ENCODE peak calls at places on chromosomes 2 and 18, in six cellular contexts. E, J, N, S, B and L are unnamed samples.

GRCh38 chr18:30415903-30416302 is 626.6 kb downstream of the DSC3 start:
- DNase-seq in N (no peak), J (no peak), E (no peak), B (no peak), S (no peak), L (no peak)

GRCh38 chr2:120203341-120204021 is 19.7 kb downstream of the TMEM185B start:
- DNase-seq in B (peak), S (no peak), N (no peak), E (no peak), J (no peak), L (no peak)

GRCh38 chr2:118050386-118050785 is 36.5 kb upstream of the CCDC93 start:
- DNase-seq in J (no peak), E (no peak), N (no peak), S (no peak), B (no peak), L (peak)

GRCh38 chr2:97770450-97770849 is 57.1 kb downstream of the ZAP70 start:
- DNase-seq in N (no peak), E (no peak), B (no peak), S (no peak), J (no peak), L (no peak)

GRCh38 chr2:168064011-168064998 is 183.1 kb downstream of the STK39 start:
- DNase-seq in S (no peak), B (no peak), N (no peak), J (no peak), E (no peak), L (no peak)

GRCh38 chr2:60515751-60516226 is 37.7 kb downstream of the BCL11A start:
- DNase-seq in B (peak), S (peak), E (peak), J (no peak), N (peak), L (peak)

GRCh38 chr2:62344472-62344871 is 148.6 kb downstream of the B3GNT2 start:
- DNase-seq in B (no peak), E (no peak), J (no peak), N (no peak), S (no peak), L (no peak)

GRCh38 chr2:176854062-176854461 is 358.5 kb upstream of the HNRNPA3 start:
- DNase-seq in B (no peak), N (no peak), S (no peak), J (no peak), E (no peak), L (no peak)

GRCh38 chr2:6554403-6554802 is 311.3 kb downstream of the CMPK2 start:
- DNase-seq in N (no peak), E (no peak), B (no peak), S (no peak), J (no peak), L (no peak)

GRCh38 chr2:101435011-101435862 is 39.7 kb downstream of the RFX8 start:
- DNase-seq in E (no peak), N (peak), J (peak), S (peak), B (peak), L (no peak)

GRCh38 chr2:125680809-125681208 is 975.1 kb upstream of the GYPC start:
- DNase-seq in E (no peak), N (no peak), J (no peak), S (no peak), B (no peak), L (no peak)

GRCh38 chr18:46916551-46917107 is 678 bp downstream of the PIAS2 start:
- DNase-seq in B (peak), N (peak), J (peak), S (peak), E (no peak), L (peak)
- H3K4ac ChIP-seq in B (no peak), N (peak), J (no peak), S (no peak), E (no peak), L (peak)

DNA sequence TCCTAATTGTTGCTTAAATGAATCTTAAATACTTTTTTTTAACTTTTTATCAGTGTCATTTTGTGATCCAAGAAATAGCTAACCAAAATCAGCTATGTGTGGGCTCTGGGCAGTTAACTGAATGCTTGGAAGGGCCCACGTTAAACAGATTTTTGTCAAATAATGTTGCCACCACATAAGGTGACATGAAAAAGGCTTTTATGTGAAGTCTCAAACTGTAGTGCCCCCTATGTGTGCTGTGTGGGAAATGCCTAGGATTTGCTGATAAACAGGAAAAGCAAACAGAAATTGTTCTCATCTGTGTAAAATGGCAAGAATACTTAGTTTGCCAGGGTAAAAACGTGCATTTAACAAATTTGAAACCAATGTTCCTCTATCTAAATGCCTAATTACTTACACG is 242.2 kb downstream of the ZNF516 start:
- DNase-seq in J (no peak), E (no peak), B (no peak), N (peak), S (no peak), L (no peak)
- H3K14ac ChIP-seq in J (no peak), E (no peak), B (no peak), N (no peak), S (no peak), L (no peak)

GRCh38 chr18:28176674-28176932 is 327 bp downstream of the CDH2 start:
- DNase-seq in J (no peak), B (no peak), E (no peak), N (no peak), S (peak), L (no peak)
- H2BK120ac ChIP-seq in J (no peak), B (no peak), E (no peak), N (no peak), S (no peak), L (peak)

GRCh38 chr2:238987352-238987981 is 139.6 kb downstream of the TWIST2 start:
- DNase-seq in N (no peak), S (no peak), B (peak), E (no peak), J (no peak), L (no peak)
- H3K4ac ChIP-seq in N (no peak), S (no peak), B (no peak), E (no peak), J (no peak), L (no peak)

GRCh38 chr2:29187926-29188325 is 72.7 kb downstream of the CLIP4 start:
- DNase-seq in B (no peak), S (no peak), E (no peak), J (no peak), N (peak), L (peak)
- H3K14ac ChIP-seq in B (no peak), S (no peak), E (no peak), J (no peak), N (no peak), L (no peak)

DNA sequence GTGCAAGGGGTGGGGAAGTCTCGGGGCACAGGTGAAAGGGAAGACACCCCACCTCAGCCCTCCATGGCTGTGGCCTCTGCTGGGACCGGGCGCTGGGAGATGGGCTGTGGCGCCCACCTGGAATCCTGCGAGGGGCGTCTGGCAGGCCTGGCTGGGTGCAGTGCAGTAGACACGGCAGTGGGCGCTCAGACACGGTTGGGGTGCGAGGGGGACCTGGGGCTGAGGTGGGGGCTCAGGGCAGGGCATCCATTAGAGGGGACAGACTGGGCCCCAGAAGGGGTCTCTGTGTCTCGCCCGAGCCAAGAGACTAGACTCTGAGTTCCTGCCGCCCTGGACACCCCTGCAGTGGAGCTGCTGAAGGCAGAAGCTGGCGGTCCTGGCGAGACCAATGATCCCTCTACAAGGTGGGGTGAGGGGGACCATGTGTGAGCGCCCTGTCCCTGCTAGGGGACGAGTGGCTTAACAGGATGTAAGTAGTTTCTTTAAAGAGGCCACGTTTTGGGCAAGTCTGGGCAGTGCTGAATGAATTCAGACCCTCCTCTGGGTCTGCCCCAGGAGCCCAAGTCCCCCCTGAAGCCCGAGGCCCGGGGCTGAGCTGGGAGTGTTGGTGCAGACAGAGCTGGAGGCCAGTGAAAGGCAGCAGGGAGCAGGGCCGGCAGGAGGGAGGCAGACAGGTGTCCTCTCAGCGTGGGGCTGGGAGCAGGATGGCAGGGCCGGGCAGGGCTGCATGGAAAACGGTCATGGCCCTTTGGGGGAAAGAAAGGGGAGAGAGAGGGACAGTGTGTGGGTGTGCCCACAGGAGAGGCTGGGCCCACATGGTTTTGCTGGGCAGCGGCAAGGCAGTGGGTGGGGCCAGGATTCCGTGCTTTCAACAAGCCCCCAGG is 57.2 kb downstream of the HS6ST1 start:
- DNase-seq in E (no peak), B (peak), N (no peak), J (no peak), S (peak), L (no peak)
- H2BK120ac ChIP-seq in E (peak), B (no peak), N (peak), J (peak), S (peak), L (peak)